ENCODE peak calls at places on chromosomes 16 and 17, in ten cellular contexts. One of them, this sample, is unnamed. For H3K4me1 and H3K9me3, the result is how much of the 10 kb centered on the place peaks cover.

GRCh38 chr17:38601539-38602351 is 4.0 kb downstream of the SRCIN1 start:
- DNase-seq in spleen: no peak
- DNase-seq in body of pancreas: no peak
- DNase-seq in left lung: no peak
- DNase-seq in neural progenitor cell: peak
- DNase-seq in PC-3: no peak
- DNase-seq in DND-41: peak
- DNase-seq in endothelial cell of umbilical vein: no peak
- DNase-seq in lower lobe of right lung: no peak
- DNase-seq in breast epithelium: no peak
- DNase-seq in this sample: peak

GRCh38 chr16:55263271-55264250 is 60.4 kb upstream of the IRX6 start:
- DNase-seq in spleen: no peak
- DNase-seq in neural progenitor cell: no peak
- DNase-seq in DND-41: no peak
- DNase-seq in body of pancreas: no peak
- DNase-seq in PC-3: no peak
- DNase-seq in left lung: no peak
- DNase-seq in breast epithelium: no peak
- DNase-seq in endothelial cell of umbilical vein: no peak
- DNase-seq in lower lobe of right lung: no peak
- DNase-seq in this sample: no peak

GRCh38 chr17:50681260-50682200 is 26.2 kb downstream of the ANKRD40 start:
- DNase-seq in DND-41: no peak
- DNase-seq in body of pancreas: peak
- DNase-seq in neural progenitor cell: peak
- DNase-seq in left lung: no peak
- DNase-seq in PC-3: peak
- DNase-seq in lower lobe of right lung: no peak
- DNase-seq in endothelial cell of umbilical vein: peak
- DNase-seq in breast epithelium: no peak
- DNase-seq in spleen: peak
- DNase-seq in this sample: peak

GRCh38 chr16:81816793-81817210 is 37.7 kb downstream of the PLCG2 start:
- DNase-seq in spleen: peak
- DNase-seq in DND-41: no peak
- DNase-seq in body of pancreas: no peak
- DNase-seq in lower lobe of right lung: no peak
- DNase-seq in endothelial cell of umbilical vein: no peak
- DNase-seq in left lung: no peak
- DNase-seq in PC-3: no peak
- DNase-seq in neural progenitor cell: no peak
- DNase-seq in breast epithelium: no peak
- DNase-seq in this sample: no peak

GRCh38 chr16:73131153-73131862 is 83.4 kb upstream of the ZFHX3 start:
- DNase-seq in body of pancreas: no peak
- DNase-seq in spleen: no peak
- DNase-seq in PC-3: no peak
- DNase-seq in endothelial cell of umbilical vein: peak
- DNase-seq in DND-41: no peak
- DNase-seq in left lung: no peak
- DNase-seq in neural progenitor cell: no peak
- DNase-seq in lower lobe of right lung: no peak
- DNase-seq in breast epithelium: no peak
- DNase-seq in this sample: peak

GRCh38 chr17:57823469-57824401 is 26.1 kb downstream of the MRPS23 start:
- DNase-seq in DND-41: no peak
- DNase-seq in spleen: no peak
- DNase-seq in body of pancreas: no peak
- DNase-seq in lower lobe of right lung: no peak
- DNase-seq in PC-3: no peak
- DNase-seq in endothelial cell of umbilical vein: no peak
- DNase-seq in breast epithelium: no peak
- DNase-seq in left lung: no peak
- DNase-seq in neural progenitor cell: peak
- DNase-seq in this sample: no peak

GRCh38 chr16:20327444-20328041 is at the start of gene GP2:
- DNase-seq in neural progenitor cell: peak
- DNase-seq in spleen: no peak
- DNase-seq in PC-3: no peak
- DNase-seq in left lung: no peak
- DNase-seq in DND-41: no peak
- DNase-seq in endothelial cell of umbilical vein: no peak
- DNase-seq in lower lobe of right lung: no peak
- DNase-seq in breast epithelium: no peak
- DNase-seq in body of pancreas: peak
- DNase-seq in this sample: peak

GRCh38 chr17:30316736-30317135 is 17.1 kb downstream of the TMIGD1 start:
- DNase-seq in body of pancreas: no peak
- DNase-seq in neural progenitor cell: no peak
- DNase-seq in endothelial cell of umbilical vein: no peak
- DNase-seq in PC-3: no peak
- DNase-seq in lower lobe of right lung: no peak
- DNase-seq in DND-41: no peak
- DNase-seq in breast epithelium: no peak
- DNase-seq in spleen: no peak
- DNase-seq in left lung: no peak
- DNase-seq in this sample: no peak

GRCh38 chr16:56614549-56614991 is 6.2 kb downstream of the MT2A start:
- DNase-seq in spleen: no peak
- DNase-seq in PC-3: peak
- DNase-seq in DND-41: no peak
- DNase-seq in neural progenitor cell: no peak
- DNase-seq in lower lobe of right lung: no peak
- DNase-seq in left lung: no peak
- DNase-seq in endothelial cell of umbilical vein: peak
- DNase-seq in body of pancreas: no peak
- DNase-seq in breast epithelium: no peak
- DNase-seq in this sample: no peak

GRCh38 chr16:54931041-54931756 is 534 bp downstream of the IRX5 start:
- DNase-seq in neural progenitor cell: peak
- DNase-seq in DND-41: peak
- DNase-seq in body of pancreas: peak
- DNase-seq in spleen: no peak
- DNase-seq in left lung: peak
- DNase-seq in breast epithelium: no peak
- DNase-seq in PC-3: no peak
- DNase-seq in lower lobe of right lung: peak
- DNase-seq in endothelial cell of umbilical vein: peak
- DNase-seq in this sample: no peak

GRCh38 chr16:79811541-79811940 is 211.0 kb upstream of the MAF start:
- DNase-seq in spleen: no peak
- DNase-seq in neural progenitor cell: no peak
- DNase-seq in left lung: no peak
- DNase-seq in lower lobe of right lung: no peak
- DNase-seq in DND-41: no peak
- DNase-seq in endothelial cell of umbilical vein: no peak
- DNase-seq in PC-3: no peak
- DNase-seq in body of pancreas: no peak
- DNase-seq in breast epithelium: no peak
- DNase-seq in this sample: no peak

GRCh38 chr17:40978752-40979151 is 5.4 kb downstream of the KRT40 start:
- DNase-seq in breast epithelium: no peak
- DNase-seq in neural progenitor cell: no peak
- DNase-seq in endothelial cell of umbilical vein: no peak
- DNase-seq in left lung: no peak
- DNase-seq in body of pancreas: peak
- DNase-seq in spleen: no peak
- DNase-seq in DND-41: no peak
- DNase-seq in lower lobe of right lung: no peak
- DNase-seq in PC-3: no peak
- DNase-seq in this sample: no peak

DNA sequence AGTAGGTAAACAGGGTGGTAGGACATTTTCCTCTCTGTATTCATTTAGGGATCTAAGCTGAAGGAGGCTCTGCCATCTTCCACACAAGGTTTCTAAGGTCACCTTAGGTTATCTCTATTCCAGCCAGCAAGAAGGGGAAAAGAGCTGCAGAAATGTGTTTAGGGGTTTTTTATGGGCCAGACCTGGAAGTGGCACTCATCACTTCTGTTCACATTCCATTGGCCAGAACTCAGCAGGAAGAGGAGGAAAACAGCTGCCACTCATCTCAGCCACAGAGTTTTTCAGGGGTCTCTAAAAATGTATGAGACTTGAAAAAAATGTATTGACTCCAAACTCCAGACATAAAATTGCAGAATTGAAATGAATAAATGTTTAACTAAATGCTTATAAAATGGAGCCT is 65.8 kb downstream of the FTO start:
- DNase-seq in neural progenitor cell: no peak
- DNase-seq in endothelial cell of umbilical vein: peak
- DNase-seq in left lung: no peak
- DNase-seq in body of pancreas: no peak
- DNase-seq in lower lobe of right lung: no peak
- DNase-seq in spleen: no peak
- DNase-seq in breast epithelium: no peak
- DNase-seq in PC-3: no peak
- DNase-seq in DND-41: no peak
- DNase-seq in this sample: no peak
- H3K4me1 ChIP-seq in neural progenitor cell: under half
- H3K4me1 ChIP-seq in endothelial cell of umbilical vein: under half
- H3K4me1 ChIP-seq in left lung: under half
- H3K4me1 ChIP-seq in body of pancreas: under half
- H3K4me1 ChIP-seq in lower lobe of right lung: half or more
- H3K4me1 ChIP-seq in spleen: half or more
- H3K4me1 ChIP-seq in breast epithelium: under half
- H3K4me1 ChIP-seq in PC-3: half or more
- H3K4me1 ChIP-seq in DND-41: under half
- H3K4me1 ChIP-seq in this sample: under half

DNA sequence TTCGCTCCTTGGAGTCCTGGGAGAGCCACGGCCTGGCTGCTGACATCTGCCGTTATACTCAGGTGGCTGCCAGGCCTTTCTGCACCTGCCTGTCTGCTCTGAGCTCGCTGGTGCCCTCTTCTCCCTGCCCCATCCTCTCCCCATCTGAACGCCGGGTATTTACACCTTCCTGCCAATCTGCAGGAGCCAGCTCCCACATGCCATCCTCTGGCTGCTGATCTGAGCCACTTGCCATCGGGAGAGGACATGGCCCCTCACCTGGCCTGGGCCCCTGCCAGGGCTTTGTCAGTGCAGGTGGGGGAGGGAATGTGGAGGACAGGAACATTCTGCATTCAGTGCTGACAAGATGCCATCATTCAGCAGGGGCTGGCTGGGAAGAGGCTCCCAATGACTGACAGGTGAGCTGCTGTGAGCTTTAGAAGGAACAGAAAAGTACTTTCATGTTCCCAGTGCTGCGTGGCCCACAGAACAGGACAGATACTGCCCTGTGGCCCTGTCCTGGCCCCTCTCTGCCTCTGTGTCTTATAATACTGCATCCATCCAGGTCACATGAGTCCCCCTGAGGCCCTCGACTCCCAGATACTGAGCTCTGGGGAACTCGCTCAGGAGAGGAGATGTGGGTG is 96.3 kb upstream of the ZNF469 start:
- DNase-seq in lower lobe of right lung: peak
- DNase-seq in neural progenitor cell: no peak
- DNase-seq in breast epithelium: no peak
- DNase-seq in left lung: peak
- DNase-seq in endothelial cell of umbilical vein: no peak
- DNase-seq in PC-3: no peak
- DNase-seq in spleen: no peak
- DNase-seq in DND-41: no peak
- DNase-seq in body of pancreas: no peak
- DNase-seq in this sample: no peak
- H3K9me3 ChIP-seq in lower lobe of right lung: under half
- H3K9me3 ChIP-seq in neural progenitor cell: under half
- H3K9me3 ChIP-seq in breast epithelium: under half
- H3K9me3 ChIP-seq in left lung: under half
- H3K9me3 ChIP-seq in endothelial cell of umbilical vein: under half
- H3K9me3 ChIP-seq in PC-3: under half
- H3K9me3 ChIP-seq in spleen: under half
- H3K9me3 ChIP-seq in DND-41: under half
- H3K9me3 ChIP-seq in body of pancreas: under half
- H3K9me3 ChIP-seq in this sample: under half

DNA sequence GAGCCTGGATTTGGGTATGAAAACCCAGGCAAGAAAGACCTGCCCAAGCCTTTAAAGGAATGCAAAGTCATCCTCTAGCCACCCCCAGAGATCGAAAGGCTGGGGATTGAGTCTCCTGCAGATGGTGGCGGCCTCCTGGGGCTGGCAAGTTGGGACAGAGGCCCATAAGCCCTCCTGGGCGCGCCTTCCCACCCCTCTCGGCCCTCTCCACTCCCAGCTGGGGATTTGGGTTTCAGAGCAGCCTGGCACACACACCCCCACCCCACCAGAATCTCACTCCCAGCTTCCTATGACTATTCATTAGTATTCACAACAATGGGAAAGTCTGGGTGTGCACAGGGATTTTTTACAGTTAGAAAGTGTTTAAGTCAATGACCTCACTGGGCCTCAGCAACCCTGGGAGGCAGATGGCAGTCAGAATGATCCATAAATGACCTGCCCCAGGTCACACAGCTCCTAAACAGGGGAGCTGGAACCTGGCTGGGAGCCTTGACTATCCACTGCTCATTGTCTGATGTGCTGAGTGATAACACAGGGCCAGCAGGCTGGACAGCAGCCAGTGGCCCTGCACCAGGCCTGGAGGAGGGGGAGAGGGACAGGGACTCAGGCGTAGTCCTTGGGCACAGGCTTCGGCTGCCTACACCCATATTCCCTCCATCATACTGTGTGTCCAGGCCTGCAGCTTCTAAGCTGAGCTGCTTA is 12.1 kb downstream of the NHERF1 start:
- DNase-seq in spleen: no peak
- DNase-seq in DND-41: no peak
- DNase-seq in endothelial cell of umbilical vein: no peak
- DNase-seq in body of pancreas: peak
- DNase-seq in left lung: no peak
- DNase-seq in neural progenitor cell: peak
- DNase-seq in breast epithelium: no peak
- DNase-seq in lower lobe of right lung: no peak
- DNase-seq in PC-3: no peak
- DNase-seq in this sample: no peak
- H3K27ac ChIP-seq in spleen: no peak
- H3K27ac ChIP-seq in DND-41: peak
- H3K27ac ChIP-seq in endothelial cell of umbilical vein: no peak
- H3K27ac ChIP-seq in body of pancreas: peak
- H3K27ac ChIP-seq in left lung: no peak
- H3K27ac ChIP-seq in neural progenitor cell: peak
- H3K27ac ChIP-seq in breast epithelium: peak
- H3K27ac ChIP-seq in lower lobe of right lung: no peak
- H3K27ac ChIP-seq in PC-3: peak
- H3K27ac ChIP-seq in this sample: peak

DNA sequence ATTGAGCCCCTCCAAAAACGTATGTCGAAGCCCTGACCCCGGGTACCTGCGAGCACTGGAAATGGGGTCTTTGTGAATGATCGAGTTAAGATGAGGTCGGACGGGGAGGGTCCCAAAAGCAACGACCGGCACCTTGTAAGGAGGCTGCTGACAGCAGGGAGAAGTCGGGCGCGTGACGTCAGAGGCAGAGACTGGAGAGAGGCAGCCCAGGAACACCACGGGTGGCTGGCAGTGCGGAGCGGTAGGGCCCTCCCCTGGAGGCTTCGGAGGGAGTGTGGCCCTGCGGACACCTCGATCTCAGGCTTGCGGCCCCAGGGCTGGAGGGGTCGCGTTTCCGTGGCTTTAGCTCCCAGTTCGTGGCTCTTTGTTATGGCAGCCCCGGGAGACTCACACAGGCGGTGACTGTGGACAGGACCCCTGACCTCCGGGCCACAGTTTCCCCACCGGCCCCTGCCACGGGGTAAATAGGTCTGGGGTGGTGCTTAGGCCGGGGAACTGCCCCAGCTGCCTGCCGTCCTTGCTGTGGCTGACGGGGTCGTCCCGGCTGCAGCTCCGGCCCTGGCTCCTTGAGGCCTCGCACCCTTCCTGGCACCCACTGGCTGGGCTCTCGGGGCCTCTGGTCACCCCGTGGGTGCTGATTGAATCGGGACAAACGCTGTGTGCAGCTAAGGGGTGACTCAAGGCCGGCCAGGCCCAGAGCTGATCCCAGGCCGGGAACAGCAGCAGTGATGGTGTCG is 10.6 kb upstream of the SSTR5 start:
- DNase-seq in lower lobe of right lung: no peak
- DNase-seq in spleen: no peak
- DNase-seq in endothelial cell of umbilical vein: no peak
- DNase-seq in PC-3: no peak
- DNase-seq in breast epithelium: no peak
- DNase-seq in neural progenitor cell: no peak
- DNase-seq in DND-41: no peak
- DNase-seq in body of pancreas: no peak
- DNase-seq in left lung: no peak
- DNase-seq in this sample: no peak
- H3K4me1 ChIP-seq in lower lobe of right lung: under half
- H3K4me1 ChIP-seq in spleen: under half
- H3K4me1 ChIP-seq in endothelial cell of umbilical vein: under half
- H3K4me1 ChIP-seq in PC-3: under half
- H3K4me1 ChIP-seq in breast epithelium: under half
- H3K4me1 ChIP-seq in neural progenitor cell: under half
- H3K4me1 ChIP-seq in DND-41: under half
- H3K4me1 ChIP-seq in body of pancreas: under half
- H3K4me1 ChIP-seq in left lung: under half
- H3K4me1 ChIP-seq in this sample: under half

This sample was measured in small intestine.